ENCODE peak calls at places on chromosomes 12 and 14, in four cellular contexts. X, O, Q and A are unnamed samples.

GRCh38 chr14:76203086-76204001 is 51.6 kb downstream of the GPATCH2L start:
- DNase-seq in X (peak; percentile 97), O (peak; percentile 65), Q (no peak), A (peak; percentile 10)

GRCh38 chr14:51630987-51631386 is 20.7 kb upstream of the FRMD6 start:
- DNase-seq in X (no peak), O (no peak), Q (no peak), A (no peak)

GRCh38 chr12:114668151-114668891 is 15.7 kb downstream of the TBX3 start:
- DNase-seq in X (peak; percentile 86), O (peak; percentile 94), Q (peak; percentile 75), A (peak; percentile 56)

GRCh38 chr12:66744956-66745383 is 66.1 kb upstream of the GRIP1 start:
- DNase-seq in X (no peak), O (no peak), Q (no peak), A (no peak)

GRCh38 chr14:67806228-67806627 is 10.2 kb downstream of the ZFYVE26 start:
- DNase-seq in X (no peak), O (peak; percentile 9), Q (no peak), A (no peak)

GRCh38 chr12:117684471-117684870 is 284.3 kb downstream of the KSR2 start:
- DNase-seq in X (no peak), O (no peak), Q (no peak), A (no peak)

GRCh38 chr14:101916816-101917412 is 47.5 kb upstream of the DYNC1H1 start:
- DNase-seq in X (no peak), O (no peak), Q (no peak), A (no peak)

GRCh38 chr12:67269632-67270578 is 747 bp downstream of the CAND1 start:
- DNase-seq in X (peak; percentile 39), O (peak; percentile 10), Q (peak; percentile 55), A (peak; percentile 58)

GRCh38 chr14:54446201-54446693 is 5.1 kb upstream of the CNIH1 start:
- DNase-seq in X (peak; percentile 71), O (no peak), Q (peak; percentile 6), A (no peak)

DNA sequence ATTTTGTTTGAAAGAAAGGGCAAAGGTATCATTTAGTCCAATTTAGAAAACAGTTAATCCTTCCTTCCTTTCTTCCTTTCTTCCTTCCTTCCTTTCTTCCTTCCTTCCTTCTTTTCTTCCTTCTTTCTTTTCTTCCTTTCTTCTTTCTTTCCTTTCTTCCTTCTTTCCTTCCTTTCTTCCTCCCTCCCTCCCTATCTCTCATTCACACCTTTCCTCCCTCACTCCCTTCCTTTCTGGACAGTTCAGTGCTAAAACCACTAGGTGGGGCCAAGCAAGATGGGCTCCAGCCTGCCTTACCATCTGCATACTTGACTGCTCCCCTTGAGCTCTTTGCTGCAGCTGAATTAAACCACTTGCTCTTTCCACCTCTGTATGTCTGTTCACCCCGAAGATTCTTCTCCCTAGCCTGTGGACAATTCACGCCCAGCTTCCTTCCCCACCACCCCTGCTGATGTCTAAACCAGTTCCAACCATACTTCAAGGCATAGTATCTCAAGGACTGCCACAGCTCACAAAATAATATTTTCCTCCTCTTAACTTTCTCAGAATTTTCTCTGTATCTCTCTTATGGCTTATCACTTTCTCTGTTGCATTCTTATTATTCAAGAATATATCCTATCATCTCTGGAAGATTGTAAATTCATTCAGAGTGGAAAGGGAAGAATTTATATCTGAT is 78.0 kb downstream of the DBX2 start:
- DNase-seq in X (peak; percentile 37), O (peak; percentile 3), Q (peak; percentile 30), A (peak; percentile 7)
- TF ChIP-seq CTCF in X (peak; percentile 66), O (peak; percentile 54), Q (peak; percentile 51), A (peak; percentile 60)

GRCh38 chr14:31740688-31741087 is 179.5 kb downstream of the NUBPL start:
- DNase-seq in X (no peak), O (no peak), Q (no peak), A (no peak)

GRCh38 chr14:31749275-31749674 is 188.1 kb downstream of the NUBPL start:
- DNase-seq in X (no peak), O (no peak), Q (no peak), A (no peak)

GRCh38 chr14:31746326-31746725 is 185.1 kb downstream of the NUBPL start:
- DNase-seq in X (no peak), O (no peak), Q (no peak), A (no peak)

DNA sequence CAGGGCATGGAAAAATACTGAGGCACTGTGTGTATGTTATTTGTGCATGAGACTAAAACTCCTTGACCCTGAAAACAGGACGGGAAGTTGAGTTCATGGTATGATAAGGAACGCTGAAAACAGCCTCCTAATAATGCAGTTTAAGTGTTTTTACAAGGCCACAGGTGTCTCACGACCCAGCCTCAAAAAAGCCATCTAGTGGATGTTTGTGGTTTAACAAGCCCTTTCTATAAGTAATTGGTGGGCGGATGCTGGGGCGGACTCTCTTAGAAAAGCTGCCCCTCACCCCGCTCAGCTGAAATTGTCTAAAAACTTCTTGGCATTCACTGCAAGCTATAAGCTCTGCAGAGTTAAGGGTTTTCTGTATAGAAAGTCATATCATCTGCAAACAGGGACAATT is 184.5 kb downstream of the NUBPL start:
- DNase-seq in X (no peak), O (no peak), Q (no peak), A (no peak)
- TF ChIP-seq CTCF in X (no peak), O (no peak), Q (no peak), A (no peak)

GRCh38 chr14:106207316-106207715 is 680.9 kb downstream of the TMEM121 start:
- DNase-seq in X (no peak), O (no peak), Q (no peak), A (no peak)

GRCh38 chr14:106211489-106211888 is 685.1 kb downstream of the TMEM121 start:
- DNase-seq in X (no peak), O (no peak), Q (no peak), A (no peak)

GRCh38 chr14:106208794-106209193 is 682.4 kb downstream of the TMEM121 start:
- DNase-seq in X (no peak), O (no peak), Q (no peak), A (no peak)

GRCh38 chr14:106210650-106211049 is 684.3 kb downstream of the TMEM121 start:
- DNase-seq in X (no peak), O (no peak), Q (peak; percentile 48), A (peak; percentile 67)

DNA sequence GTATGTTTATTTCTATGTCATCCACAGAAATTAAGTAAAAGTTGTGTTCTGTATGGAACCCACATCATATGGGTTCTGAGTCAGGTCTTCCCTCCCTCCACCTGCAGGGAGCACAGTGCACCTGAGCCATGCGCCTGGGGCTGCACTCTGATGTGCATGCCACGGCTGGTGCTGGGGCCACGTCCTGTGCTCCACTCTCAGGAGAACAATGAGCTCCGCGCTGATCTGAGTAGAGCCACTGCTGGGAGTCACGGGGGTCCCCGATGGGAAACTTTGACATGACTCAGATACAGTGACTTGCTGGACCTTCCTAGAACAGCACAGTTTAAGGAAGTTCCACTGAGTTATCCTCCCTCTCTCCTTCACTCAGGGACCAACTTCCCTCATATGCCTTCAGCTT is 683.4 kb downstream of the TMEM121 start:
- DNase-seq in X (no peak), O (no peak), Q (no peak), A (peak; percentile 20)
- TF ChIP-seq CTCF in X (no peak), O (no peak), Q (no peak), A (no peak)

DNA sequence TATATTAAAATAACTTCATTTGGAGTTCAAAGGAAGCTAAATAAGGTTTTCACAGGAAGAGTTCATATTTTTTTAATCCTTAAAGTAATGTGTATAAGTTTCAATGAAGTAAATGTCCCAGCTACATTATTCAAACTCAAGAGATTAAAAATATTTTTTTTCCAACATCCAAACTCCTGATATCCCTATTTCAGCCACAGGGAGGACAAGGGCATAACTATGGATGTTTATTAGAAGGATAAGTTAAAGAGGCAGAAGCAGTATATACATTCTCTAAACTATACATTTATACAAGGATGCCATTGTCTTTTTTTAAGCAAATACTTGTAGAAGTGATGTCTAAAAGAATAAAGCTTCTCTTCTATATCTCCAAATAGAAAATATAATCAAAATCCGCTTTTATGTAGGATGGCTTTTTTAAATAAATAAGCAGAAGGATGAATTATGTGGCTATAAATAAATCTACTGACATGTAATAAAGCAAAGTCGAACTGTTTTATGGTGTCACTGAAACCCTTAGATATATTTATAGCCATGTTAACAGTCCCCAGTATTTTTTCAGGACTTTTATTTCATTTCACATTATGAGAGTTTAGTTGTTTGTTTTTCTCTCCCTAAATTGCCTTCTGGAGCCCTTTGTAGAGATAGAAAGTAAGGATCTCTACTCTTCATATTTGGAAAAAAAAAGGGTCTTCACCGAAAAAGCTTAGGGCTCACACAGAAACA is 936.5 kb downstream of the DIO2 start:
- DNase-seq in X (no peak), O (no peak), Q (no peak), A (no peak)
- TF ChIP-seq CTCF in X (no peak), O (no peak), Q (no peak), A (no peak)

GRCh38 chr12:116365606-116366455 is 88.3 kb upstream of the MED13L start:
- DNase-seq in X (no peak), O (no peak), Q (no peak), A (no peak)

GRCh38 chr12:116360579-116361403 is 83.3 kb upstream of the MED13L start:
- DNase-seq in X (no peak), O (no peak), Q (peak; percentile 92), A (peak; percentile 71)

GRCh38 chr12:116365114-116365513 is 87.6 kb upstream of the MED13L start:
- DNase-seq in X (no peak), O (no peak), Q (no peak), A (no peak)

GRCh38 chr12:116358850-116359761 is 81.6 kb upstream of the MED13L start:
- DNase-seq in X (peak; percentile 90), O (peak; percentile 96), Q (peak; percentile 98), A (peak; percentile 78)

DNA sequence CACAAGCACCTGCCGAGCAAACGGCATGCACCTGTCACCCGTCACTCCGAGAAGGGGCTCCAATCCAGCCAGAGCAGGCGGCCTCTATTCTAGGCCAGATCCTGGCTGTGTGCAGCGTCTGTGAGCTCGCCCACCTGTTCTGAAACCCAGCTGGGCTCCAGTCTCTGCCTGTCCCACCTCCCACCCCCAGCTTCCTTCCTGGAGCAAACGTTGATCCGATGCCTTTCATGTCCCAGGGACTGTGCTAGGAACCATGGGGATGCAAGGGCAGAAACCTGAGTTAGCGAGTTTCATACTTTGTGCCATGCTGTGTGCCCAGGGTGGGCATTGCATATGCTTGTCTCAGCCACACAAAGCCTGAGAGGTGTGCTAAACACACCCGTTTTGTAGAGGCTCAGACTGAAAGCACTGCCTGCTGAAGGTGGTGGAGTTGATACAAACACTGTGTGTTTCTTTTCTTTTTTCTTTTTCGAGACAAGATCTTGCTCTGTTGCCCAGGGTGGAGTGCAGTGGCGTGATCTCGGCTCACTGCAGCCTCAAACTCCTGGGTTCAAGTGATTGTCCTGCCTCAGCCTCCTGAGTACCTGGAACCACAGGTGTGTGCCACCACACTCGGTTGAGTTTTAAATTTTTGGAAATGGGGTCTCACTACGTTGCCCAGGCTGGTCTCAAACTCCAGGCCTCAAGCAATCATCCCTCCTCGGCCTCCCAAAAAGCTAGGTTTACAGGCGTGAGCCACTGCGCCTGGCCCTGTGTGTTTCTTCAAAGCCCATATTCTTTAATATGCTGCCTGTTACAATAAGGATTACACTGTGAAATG is 84.1 kb upstream of the MED13L start:
- DNase-seq in X (no peak), O (no peak), Q (no peak), A (peak; percentile 23)
- TF ChIP-seq CTCF in X (no peak), O (no peak), Q (no peak), A (no peak)

GRCh38 chr14:27553820-27554219 is 956.0 kb upstream of the NOVA1 start:
- DNase-seq in X (peak; percentile 1), O (no peak), Q (no peak), A (no peak)
- TF ChIP-seq CTCF in X (no peak), O (no peak), Q (no peak), A (no peak)